ENCODE peak calls at places on chromosome 22, in four cellular contexts. M is nephron progenitor cell, B is mesendoderm, T is fibroblast of gingiva. K is an unnamed sample.

GRCh38 chr22:35708453-35708852 is 9.2 kb upstream of the APOL5 start:
- DNase-seq in M (no peak), B (no peak), T (no peak), K (no peak)

GRCh38 chr22:45537734-45538181 is 35.1 kb downstream of the FBLN1 start:
- DNase-seq in M (no peak), B (no peak), T (peak; percentile 94), K (no peak)

GRCh38 chr22:32852346-32853251 is 51.1 kb downstream of the TIMP3 start:
- DNase-seq in M (no peak), B (no peak), T (no peak), K (no peak)

GRCh38 chr22:25911243-25911972 is 169.4 kb downstream of the MYO18B start:
- DNase-seq in M (no peak), B (no peak), T (no peak), K (no peak)

GRCh38 chr22:32539631-32540449 is 65.2 kb downstream of the FBXO7 start:
- DNase-seq in M (no peak), B (peak; percentile 82), T (no peak), K (peak; percentile 95)

GRCh38 chr22:47901911-47902310 is 1139.5 kb downstream of the TBC1D22A start:
- DNase-seq in M (no peak), B (peak; percentile 7), T (no peak), K (no peak)

GRCh38 chr22:26066534-26066933 is 102.7 kb upstream of the SEZ6L start:
- DNase-seq in M (peak; percentile 37), B (peak; percentile 89), T (no peak), K (peak; percentile 95)

GRCh38 chr22:28942801-28943500 is 59.6 kb downstream of the ZNRF3 start:
- DNase-seq in M (peak; percentile 57), B (peak; percentile 57), T (no peak), K (no peak)

GRCh38 chr22:37172266-37173245 is 15.5 kb downstream of the C1QTNF6 start:
- DNase-seq in M (no peak), B (no peak), T (no peak), K (peak; percentile 42)

GRCh38 chr22:42945027-42945426 is 69.9 kb downstream of the PACSIN2 start:
- DNase-seq in M (no peak), B (no peak), T (no peak), K (no peak)

GRCh38 chr22:44459041-44459440 is 39.0 kb downstream of the RTL6 start:
- DNase-seq in M (no peak), B (no peak), T (no peak), K (no peak)

GRCh38 chr22:25668437-25668836 is 73.6 kb upstream of the MYO18B start:
- DNase-seq in M (no peak), B (no peak), T (peak; percentile 78), K (no peak)

GRCh38 chr22:23178512-23179254 is 1.6 kb upstream of the BCR start:
- DNase-seq in M (peak; percentile 84), B (peak; percentile 70), T (peak; percentile 25), K (peak; percentile 78)

GRCh38 chr22:46367707-46368191 is 32.2 kb downstream of the TRMU start:
- DNase-seq in M (peak; percentile 79), B (peak; percentile 79), T (peak; percentile 24), K (peak; percentile 86)

GRCh38 chr22:42459273-42460040 is 27.3 kb upstream of the NFAM1 start:
- DNase-seq in M (no peak), B (peak; percentile 62), T (no peak), K (peak; percentile 73)

GRCh38 chr22:31618057-31618456 is 44.0 kb downstream of the PISD start:
- DNase-seq in M (no peak), B (no peak), T (no peak), K (no peak)

GRCh38 chr22:31323578-31324550 is 22.3 kb downstream of the PATZ1 start:
- DNase-seq in M (no peak), B (no peak), T (no peak), K (peak; percentile 36)

GRCh38 chr22:47847281-47847890 is 1084.9 kb downstream of the TBC1D22A start:
- DNase-seq in M (no peak), B (no peak), T (no peak), K (no peak)

GRCh38 chr22:17258015-17258827 is 39.0 kb upstream of the ADA2 start:
- DNase-seq in M (peak; percentile 74), B (peak; percentile 93), T (no peak), K (peak; percentile 90)

GRCh38 chr22:24157783-24158170 is 23.5 kb upstream of the SUSD2 start:
- DNase-seq in M (no peak), B (no peak), T (peak; percentile 17), K (no peak)

GRCh38 chr22:26330971-26331625 is 98.0 kb upstream of the ASPHD2 start:
- DNase-seq in M (peak; percentile 73), B (peak; percentile 86), T (peak; percentile 16), K (peak; percentile 82)

GRCh38 chr22:35977136-35977535 is 51.5 kb downstream of the RBFOX2 start:
- DNase-seq in M (no peak), B (no peak), T (no peak), K (no peak)

GRCh38 chr22:43995057-43995685 is 28.9 kb upstream of the PARVB start:
- DNase-seq in M (no peak), B (no peak), T (no peak), K (no peak)

GRCh38 chr22:28241637-28242290 is 322.7 kb upstream of the PITPNB start:
- DNase-seq in M (no peak), B (no peak), T (no peak), K (peak; percentile 58)

GRCh38 chr22:29689201-29689871 is 30.5 kb upstream of the CABP7 start:
- DNase-seq in M (no peak), B (no peak), T (no peak), K (no peak)

GRCh38 chr22:31659246-31659645 is 2.8 kb downstream of the PISD start:
- DNase-seq in M (no peak), B (no peak), T (no peak), K (no peak)

GRCh38 chr22:17430298-17430900 is 61.1 kb downstream of the CECR2 start:
- DNase-seq in M (no peak), B (no peak), T (no peak), K (no peak)

GRCh38 chr22:44170470-44170869 is 10.3 kb upstream of the PARVG start:
- DNase-seq in M (no peak), B (no peak), T (no peak), K (no peak)

GRCh38 chr22:49659281-49659923 is 168.3 kb downstream of the BRD1 start:
- DNase-seq in M (no peak), B (no peak), T (no peak), K (no peak)

GRCh38 chr22:50182176-50183081 is 3.3 kb upstream of the TRABD start:
- DNase-seq in M (no peak), B (no peak), T (no peak), K (no peak)

GRCh38 chr22:24289781-24290181 is 19.1 kb downstream of the SPECC1L start:
- DNase-seq in M (peak; percentile 15), B (peak; percentile 25), T (peak; percentile 5), K (peak; percentile 69)

GRCh38 chr22:40819741-40820140 is 595 bp upstream of the SLC25A17 start:
- DNase-seq in M (no peak), B (no peak), T (peak; percentile 46), K (no peak)

GRCh38 chr22:30335236-30335635 is 8.5 kb upstream of the TBC1D10A start:
- DNase-seq in M (no peak), B (no peak), T (no peak), K (no peak)

GRCh38 chr22:17633217-17633997 is 4.9 kb upstream of the ATP6V1E1 start:
- DNase-seq in M (no peak), B (peak; percentile 92), T (peak; percentile 34), K (peak; percentile 89)

GRCh38 chr22:28229566-28230483 is 310.8 kb upstream of the PITPNB start:
- DNase-seq in M (no peak), B (no peak), T (peak; percentile 40), K (no peak)

GRCh38 chr22:28442264-28442950 is 237.2 kb downstream of the TTC28 start:
- DNase-seq in M (peak; percentile 79), B (peak; percentile 92), T (peak; percentile 65), K (peak; percentile 92)

GRCh38 chr22:27115410-27115809 is 458.0 kb downstream of the MIAT start:
- DNase-seq in M (no peak), B (no peak), T (no peak), K (no peak)

GRCh38 chr22:50414476-50415248 is 60.2 kb downstream of the SBF1 start:
- DNase-seq in M (no peak), B (no peak), T (no peak), K (no peak)

K was measured in islet precursor cell.